ENCODE peak calls at places on chromosome 18, in nine cellular contexts. One of them, this sample, is unnamed.

GRCh38 chr18:59218018-59218417 is 1.9 kb upstream of the GRP start:
- DNase-seq in bronchial epithelial cell: no peak
- DNase-seq in MM.1S: no peak
- DNase-seq in epithelial cell of esophagus: no peak
- DNase-seq in heart right ventricle: no peak
- DNase-seq in HAP-1: no peak
- DNase-seq in A549: no peak
- DNase-seq in CD8-positive, alpha-beta memory T cell: no peak
- DNase-seq in upper lobe of left lung: no peak
- DNase-seq in this sample: no peak

GRCh38 chr18:34807106-34807796 is 97.2 kb downstream of the DTNA start:
- DNase-seq in bronchial epithelial cell: peak; percentile 41
- DNase-seq in A549: no peak
- DNase-seq in MM.1S: no peak
- DNase-seq in CD8-positive, alpha-beta memory T cell: no peak
- DNase-seq in HAP-1: no peak
- DNase-seq in upper lobe of left lung: no peak
- DNase-seq in heart right ventricle: no peak
- DNase-seq in epithelial cell of esophagus: peak; percentile 37
- DNase-seq in this sample: no peak

GRCh38 chr18:9542924-9543323 is 67.6 kb downstream of the RALBP1 start:
- DNase-seq in bronchial epithelial cell: no peak
- DNase-seq in upper lobe of left lung: no peak
- DNase-seq in CD8-positive, alpha-beta memory T cell: no peak
- DNase-seq in A549: no peak
- DNase-seq in heart right ventricle: no peak
- DNase-seq in MM.1S: no peak
- DNase-seq in HAP-1: no peak
- DNase-seq in epithelial cell of esophagus: no peak
- DNase-seq in this sample: no peak

GRCh38 chr18:45664824-45665763 is 49.8 kb downstream of the SLC14A2 start:
- DNase-seq in MM.1S: peak; percentile 76
- DNase-seq in A549: peak; percentile 51
- DNase-seq in epithelial cell of esophagus: peak; percentile 66
- DNase-seq in bronchial epithelial cell: peak; percentile 64
- DNase-seq in upper lobe of left lung: no peak
- DNase-seq in CD8-positive, alpha-beta memory T cell: peak; percentile 75
- DNase-seq in HAP-1: peak; percentile 37
- DNase-seq in heart right ventricle: peak; percentile 46
- DNase-seq in this sample: peak; percentile 76

GRCh38 chr18:35106845-35107148 is 65.6 kb downstream of the MAPRE2 start:
- DNase-seq in A549: no peak
- DNase-seq in heart right ventricle: no peak
- DNase-seq in bronchial epithelial cell: no peak
- DNase-seq in upper lobe of left lung: no peak
- DNase-seq in HAP-1: no peak
- DNase-seq in MM.1S: no peak
- DNase-seq in CD8-positive, alpha-beta memory T cell: no peak
- DNase-seq in epithelial cell of esophagus: no peak
- DNase-seq in this sample: no peak

GRCh38 chr18:75183524-75183923 is 25.4 kb downstream of the PTGR3 start:
- DNase-seq in HAP-1: no peak
- DNase-seq in CD8-positive, alpha-beta memory T cell: no peak
- DNase-seq in bronchial epithelial cell: peak; percentile 95
- DNase-seq in epithelial cell of esophagus: peak; percentile 96
- DNase-seq in A549: no peak
- DNase-seq in upper lobe of left lung: no peak
- DNase-seq in MM.1S: no peak
- DNase-seq in heart right ventricle: no peak
- DNase-seq in this sample: no peak

GRCh38 chr18:45467307-45467706 is 148.0 kb upstream of the SLC14A2 start:
- DNase-seq in A549: no peak
- DNase-seq in MM.1S: no peak
- DNase-seq in epithelial cell of esophagus: no peak
- DNase-seq in upper lobe of left lung: no peak
- DNase-seq in CD8-positive, alpha-beta memory T cell: no peak
- DNase-seq in bronchial epithelial cell: no peak
- DNase-seq in HAP-1: no peak
- DNase-seq in heart right ventricle: peak; percentile 20
- DNase-seq in this sample: no peak

GRCh38 chr18:37336568-37337285 is 228.9 kb downstream of the CELF4 start:
- DNase-seq in upper lobe of left lung: peak; percentile 78
- DNase-seq in MM.1S: no peak
- DNase-seq in bronchial epithelial cell: no peak
- DNase-seq in HAP-1: no peak
- DNase-seq in A549: no peak
- DNase-seq in CD8-positive, alpha-beta memory T cell: no peak
- DNase-seq in heart right ventricle: no peak
- DNase-seq in epithelial cell of esophagus: no peak
- DNase-seq in this sample: no peak

GRCh38 chr18:79404567-79404910 is 8.8 kb downstream of the NFATC1 start:
- DNase-seq in upper lobe of left lung: peak; percentile 61
- DNase-seq in CD8-positive, alpha-beta memory T cell: no peak
- DNase-seq in HAP-1: no peak
- DNase-seq in MM.1S: no peak
- DNase-seq in heart right ventricle: no peak
- DNase-seq in A549: no peak
- DNase-seq in epithelial cell of esophagus: no peak
- DNase-seq in bronchial epithelial cell: no peak
- DNase-seq in this sample: no peak
- H3K4me3 ChIP-seq in upper lobe of left lung: no peak overlapping the region
- H3K4me3 ChIP-seq in CD8-positive, alpha-beta memory T cell: peak overlapping the region; percentile 59
- H3K4me3 ChIP-seq in HAP-1: no peak overlapping the region
- H3K4me3 ChIP-seq in MM.1S: no peak overlapping the region
- H3K4me3 ChIP-seq in heart right ventricle: no peak overlapping the region
- H3K4me3 ChIP-seq in A549: no peak overlapping the region
- H3K4me3 ChIP-seq in epithelial cell of esophagus: no peak overlapping the region
- H3K4me3 ChIP-seq in bronchial epithelial cell: no peak overlapping the region
- H3K4me3 ChIP-seq in this sample: no peak overlapping the region

DNA sequence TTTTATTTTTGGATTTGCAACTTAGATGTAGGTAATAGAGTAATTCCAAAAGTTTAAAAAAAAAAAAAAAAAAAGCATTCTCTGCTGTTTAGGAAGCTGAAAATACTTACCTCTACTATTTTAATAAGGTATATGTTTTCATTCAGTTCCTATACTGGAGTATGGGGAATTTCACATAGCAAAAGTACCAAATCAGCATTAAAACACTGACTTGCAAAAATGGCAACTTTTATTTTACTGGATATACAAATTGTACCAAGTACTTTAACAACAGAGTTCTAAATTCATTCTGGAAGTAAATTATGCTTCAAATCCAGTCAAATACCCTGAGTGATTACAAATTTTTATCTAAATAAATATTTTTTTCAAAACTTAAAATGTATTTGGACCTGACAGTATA is 76.7 kb downstream of the TCF4 start:
- DNase-seq in heart right ventricle: no peak
- DNase-seq in MM.1S: no peak
- DNase-seq in upper lobe of left lung: no peak
- DNase-seq in HAP-1: no peak
- DNase-seq in bronchial epithelial cell: no peak
- DNase-seq in CD8-positive, alpha-beta memory T cell: no peak
- DNase-seq in epithelial cell of esophagus: no peak
- DNase-seq in A549: no peak
- DNase-seq in this sample: no peak
- H3K4me3 ChIP-seq in heart right ventricle: no peak overlapping the region
- H3K4me3 ChIP-seq in MM.1S: no peak overlapping the region
- H3K4me3 ChIP-seq in upper lobe of left lung: no peak overlapping the region
- H3K4me3 ChIP-seq in HAP-1: no peak overlapping the region
- H3K4me3 ChIP-seq in bronchial epithelial cell: no peak overlapping the region
- H3K4me3 ChIP-seq in CD8-positive, alpha-beta memory T cell: no peak overlapping the region
- H3K4me3 ChIP-seq in epithelial cell of esophagus: no peak overlapping the region
- H3K4me3 ChIP-seq in A549: no peak overlapping the region
- H3K4me3 ChIP-seq in this sample: peak overlapping the region; percentile 18

GRCh38 chr18:78686976-78687685 is 292.5 kb upstream of the SALL3 start:
- DNase-seq in CD8-positive, alpha-beta memory T cell: no peak
- DNase-seq in bronchial epithelial cell: no peak
- DNase-seq in A549: no peak
- DNase-seq in HAP-1: no peak
- DNase-seq in MM.1S: no peak
- DNase-seq in epithelial cell of esophagus: no peak
- DNase-seq in upper lobe of left lung: no peak
- DNase-seq in heart right ventricle: no peak
- DNase-seq in this sample: no peak
- H3K4me3 ChIP-seq in CD8-positive, alpha-beta memory T cell: no peak overlapping the region
- H3K4me3 ChIP-seq in bronchial epithelial cell: no peak overlapping the region
- H3K4me3 ChIP-seq in A549: no peak overlapping the region
- H3K4me3 ChIP-seq in HAP-1: no peak overlapping the region
- H3K4me3 ChIP-seq in MM.1S: no peak overlapping the region
- H3K4me3 ChIP-seq in epithelial cell of esophagus: no peak overlapping the region
- H3K4me3 ChIP-seq in upper lobe of left lung: no peak overlapping the region
- H3K4me3 ChIP-seq in heart right ventricle: no peak overlapping the region
- H3K4me3 ChIP-seq in this sample: no peak overlapping the region

GRCh38 chr18:23302852-23303527 is 150.1 kb upstream of the RIOK3 start:
- DNase-seq in CD8-positive, alpha-beta memory T cell: no peak
- DNase-seq in bronchial epithelial cell: peak; percentile 69
- DNase-seq in upper lobe of left lung: no peak
- DNase-seq in epithelial cell of esophagus: peak; percentile 71
- DNase-seq in HAP-1: no peak
- DNase-seq in heart right ventricle: no peak
- DNase-seq in MM.1S: no peak
- DNase-seq in A549: no peak
- DNase-seq in this sample: peak; percentile 91
- H3K4me3 ChIP-seq in CD8-positive, alpha-beta memory T cell: no peak overlapping the region
- H3K4me3 ChIP-seq in bronchial epithelial cell: no peak overlapping the region
- H3K4me3 ChIP-seq in upper lobe of left lung: no peak overlapping the region
- H3K4me3 ChIP-seq in epithelial cell of esophagus: no peak overlapping the region
- H3K4me3 ChIP-seq in HAP-1: no peak overlapping the region
- H3K4me3 ChIP-seq in heart right ventricle: no peak overlapping the region
- H3K4me3 ChIP-seq in MM.1S: no peak overlapping the region
- H3K4me3 ChIP-seq in A549: no peak overlapping the region
- H3K4me3 ChIP-seq in this sample: no peak overlapping the region

DNA sequence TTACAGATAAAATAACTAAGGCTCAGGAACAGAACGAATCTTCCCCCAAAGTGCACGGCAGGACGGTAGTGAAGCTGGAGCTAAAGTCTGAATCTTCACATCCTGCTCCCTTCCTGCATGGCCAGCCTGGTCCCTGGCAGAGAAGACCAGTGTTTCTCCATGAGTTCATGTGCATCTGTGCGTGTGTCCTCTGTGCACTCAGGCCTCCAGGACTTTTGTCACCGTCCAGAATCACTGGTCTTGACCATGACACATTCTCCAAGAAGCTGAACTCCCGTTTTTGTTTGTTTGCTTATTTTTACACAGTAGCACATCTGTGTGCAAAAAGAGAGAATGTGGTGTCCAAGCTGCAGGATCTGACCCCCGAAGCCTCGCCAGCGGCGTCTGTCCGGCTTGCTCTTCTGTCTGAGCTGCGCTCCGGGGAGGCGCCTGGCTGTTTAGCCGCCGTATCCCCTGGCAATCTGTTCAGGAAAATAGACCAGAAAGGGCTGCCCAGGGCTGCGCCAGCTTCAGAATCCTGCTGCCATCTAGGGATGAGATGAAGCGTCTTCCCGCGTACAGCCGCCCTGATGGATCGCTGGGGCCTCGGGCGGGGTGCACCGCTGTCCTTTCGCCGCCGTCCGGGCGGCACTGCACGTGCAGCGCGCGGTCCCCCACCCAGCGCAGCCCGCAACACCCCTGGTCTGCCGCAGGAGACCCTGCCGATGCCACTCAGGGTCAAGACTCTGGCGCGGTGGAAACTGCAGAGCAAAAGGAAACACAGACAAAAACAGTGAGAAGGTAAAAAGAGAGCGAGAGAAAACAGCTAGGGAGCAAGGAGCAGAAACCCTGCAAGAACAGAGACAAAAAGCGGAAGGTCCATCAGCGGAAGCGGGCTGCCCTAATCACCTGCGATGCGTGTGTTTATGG is 2113.6 kb upstream of the PIK3C3 start:
- DNase-seq in A549: peak; percentile 28
- DNase-seq in heart right ventricle: peak; percentile 4
- DNase-seq in bronchial epithelial cell: peak; percentile 39
- DNase-seq in upper lobe of left lung: peak; percentile 78
- DNase-seq in epithelial cell of esophagus: peak; percentile 74
- DNase-seq in CD8-positive, alpha-beta memory T cell: no peak
- DNase-seq in MM.1S: no peak
- DNase-seq in HAP-1: peak; percentile 46
- DNase-seq in this sample: peak; percentile 85
- H3K4me3 ChIP-seq in A549: peak overlapping the region; percentile 32
- H3K4me3 ChIP-seq in heart right ventricle: no peak overlapping the region
- H3K4me3 ChIP-seq in bronchial epithelial cell: peak overlapping the region; percentile 33
- H3K4me3 ChIP-seq in upper lobe of left lung: no peak overlapping the region
- H3K4me3 ChIP-seq in epithelial cell of esophagus: peak overlapping the region; percentile 52
- H3K4me3 ChIP-seq in CD8-positive, alpha-beta memory T cell: no peak overlapping the region
- H3K4me3 ChIP-seq in MM.1S: no peak overlapping the region
- H3K4me3 ChIP-seq in HAP-1: peak overlapping the region; percentile 29
- H3K4me3 ChIP-seq in this sample: peak overlapping the region; percentile 62

GRCh38 chr18:56108486-56109367 is 520.7 kb upstream of the TCF4 start:
- DNase-seq in CD8-positive, alpha-beta memory T cell: no peak
- DNase-seq in bronchial epithelial cell: no peak
- DNase-seq in MM.1S: no peak
- DNase-seq in epithelial cell of esophagus: no peak
- DNase-seq in A549: no peak
- DNase-seq in heart right ventricle: no peak
- DNase-seq in upper lobe of left lung: no peak
- DNase-seq in HAP-1: no peak
- DNase-seq in this sample: peak; percentile 22

GRCh38 chr18:56112984-56113383 is 525.0 kb upstream of the TCF4 start:
- DNase-seq in HAP-1: no peak
- DNase-seq in heart right ventricle: no peak
- DNase-seq in upper lobe of left lung: no peak
- DNase-seq in A549: no peak
- DNase-seq in MM.1S: no peak
- DNase-seq in epithelial cell of esophagus: no peak
- DNase-seq in bronchial epithelial cell: no peak
- DNase-seq in CD8-positive, alpha-beta memory T cell: no peak
- DNase-seq in this sample: no peak

GRCh38 chr18:56107821-56108485 is 520.0 kb upstream of the TCF4 start:
- DNase-seq in upper lobe of left lung: no peak
- DNase-seq in heart right ventricle: no peak
- DNase-seq in CD8-positive, alpha-beta memory T cell: no peak
- DNase-seq in bronchial epithelial cell: no peak
- DNase-seq in HAP-1: peak; percentile 95
- DNase-seq in A549: no peak
- DNase-seq in MM.1S: no peak
- DNase-seq in epithelial cell of esophagus: no peak
- DNase-seq in this sample: no peak

GRCh38 chr18:56115072-56116038 is 523.0 kb downstream of the TXNL1 start:
- DNase-seq in HAP-1: no peak
- DNase-seq in CD8-positive, alpha-beta memory T cell: no peak
- DNase-seq in heart right ventricle: no peak
- DNase-seq in A549: no peak
- DNase-seq in bronchial epithelial cell: no peak
- DNase-seq in upper lobe of left lung: no peak
- DNase-seq in MM.1S: no peak
- DNase-seq in epithelial cell of esophagus: no peak
- DNase-seq in this sample: no peak

GRCh38 chr18:56112013-56112749 is 524.2 kb upstream of the TCF4 start:
- DNase-seq in A549: no peak
- DNase-seq in epithelial cell of esophagus: peak; percentile 70
- DNase-seq in HAP-1: no peak
- DNase-seq in bronchial epithelial cell: peak; percentile 85
- DNase-seq in heart right ventricle: no peak
- DNase-seq in CD8-positive, alpha-beta memory T cell: no peak
- DNase-seq in upper lobe of left lung: no peak
- DNase-seq in MM.1S: no peak
- DNase-seq in this sample: peak; percentile 14
- H3K4me3 ChIP-seq in A549: no peak overlapping the region
- H3K4me3 ChIP-seq in epithelial cell of esophagus: no peak overlapping the region
- H3K4me3 ChIP-seq in HAP-1: no peak overlapping the region
- H3K4me3 ChIP-seq in bronchial epithelial cell: no peak overlapping the region
- H3K4me3 ChIP-seq in heart right ventricle: no peak overlapping the region
- H3K4me3 ChIP-seq in CD8-positive, alpha-beta memory T cell: no peak overlapping the region
- H3K4me3 ChIP-seq in upper lobe of left lung: no peak overlapping the region
- H3K4me3 ChIP-seq in MM.1S: no peak overlapping the region
- H3K4me3 ChIP-seq in this sample: no peak overlapping the region

GRCh38 chr18:63317556-63317946 is 2.0 kb downstream of the BCL2 start:
- DNase-seq in bronchial epithelial cell: no peak
- DNase-seq in HAP-1: no peak
- DNase-seq in epithelial cell of esophagus: no peak
- DNase-seq in A549: no peak
- DNase-seq in MM.1S: peak; percentile 23
- DNase-seq in heart right ventricle: no peak
- DNase-seq in CD8-positive, alpha-beta memory T cell: no peak
- DNase-seq in upper lobe of left lung: no peak
- DNase-seq in this sample: no peak
- H3K4me3 ChIP-seq in bronchial epithelial cell: no peak overlapping the region
- H3K4me3 ChIP-seq in HAP-1: peak overlapping the region; percentile 55
- H3K4me3 ChIP-seq in epithelial cell of esophagus: no peak overlapping the region
- H3K4me3 ChIP-seq in A549: no peak overlapping the region
- H3K4me3 ChIP-seq in MM.1S: peak overlapping the region; percentile 93
- H3K4me3 ChIP-seq in heart right ventricle: no peak overlapping the region
- H3K4me3 ChIP-seq in CD8-positive, alpha-beta memory T cell: peak overlapping the region; percentile 75
- H3K4me3 ChIP-seq in upper lobe of left lung: no peak overlapping the region
- H3K4me3 ChIP-seq in this sample: no peak overlapping the region

This sample was measured in fibroblast of pulmonary artery.